ENCODE peak calls at places on chromosomes 6 and 20, in five cellular contexts. T is K562, M is WTC11, U is GM12878, O is HepG2. K is an unnamed sample.

GRCh38 chr6:73710470-73710869 is 14.5 kb downstream of the CD109 start:
- DNase-seq in M (no peak), T (no peak), O (peak; percentile 7), U (no peak), K (no peak)

GRCh38 chr6:114301596-114302219 is 41.1 kb downstream of the HS3ST5 start:
- DNase-seq in O (peak; percentile 55), U (no peak), M (no peak), T (no peak), K (no peak)

GRCh38 chr6:4776967-4777925 is 1.0 kb downstream of the CDYL start:
- DNase-seq in O (no peak), M (no peak), U (no peak), T (peak; percentile 59), K (peak; percentile 26)

GRCh38 chr6:45699663-45700062 is 316.0 kb downstream of the CLIC5 start:
- DNase-seq in T (no peak), O (no peak), M (no peak), U (no peak), K (no peak)

GRCh38 chr20:54633374-54633773 is 158.0 kb downstream of the DOK5 start:
- DNase-seq in U (peak; percentile 30), O (no peak), M (no peak), T (no peak), K (no peak)

GRCh38 chr6:25296217-25296905 is 17.2 kb downstream of the CARMIL1 start:
- DNase-seq in U (no peak), O (no peak), T (no peak), M (no peak), K (no peak)

GRCh38 chr6:143805832-143806281 is 37.3 kb upstream of the LTV1 start:
- DNase-seq in T (no peak), O (no peak), U (no peak), M (no peak), K (no peak)

GRCh38 chr6:31815025-31815838 is at the start of the genes HSPA1A and HSPA1L:
- DNase-seq in O (peak; percentile 95), U (no peak), T (peak; percentile 97), M (peak; percentile 98), K (peak; percentile 97)

GRCh38 chr6:42095776-42096541 is 45.6 kb downstream of the TAF8 start:
- DNase-seq in M (peak; percentile 42), T (no peak), O (peak; percentile 74), U (no peak), K (no peak)

GRCh38 chr6:5498579-5498899 is 237.2 kb downstream of the FARS2 start:
- DNase-seq in M (no peak), T (no peak), O (no peak), U (no peak), K (no peak)

GRCh38 chr20:31666258-31667042 is 28.7 kb downstream of the COX4I2 start:
- DNase-seq in M (no peak), O (no peak), T (peak; percentile 44), U (no peak), K (no peak)

GRCh38 chr6:170131351-170131750 is 159.5 kb downstream of the DLL1 start:
- DNase-seq in T (no peak), O (no peak), U (no peak), M (no peak), K (no peak)

GRCh38 chr6:298233-299049 is 6.2 kb downstream of the DUSP22 start:
- DNase-seq in O (no peak), U (no peak), M (no peak), T (no peak), K (no peak)

GRCh38 chr20:56181593-56181992 is 66.9 kb upstream of the MC3R start:
- DNase-seq in T (no peak), M (no peak), U (no peak), O (no peak), K (no peak)

GRCh38 chr6:129632081-129632758 is 77.8 kb downstream of the ARHGAP18 start:
- DNase-seq in M (no peak), U (no peak), T (no peak), O (no peak), K (no peak)

GRCh38 chr6:3695065-3695830 is 56.3 kb downstream of the PXDC1 start:
- DNase-seq in M (no peak), U (no peak), T (no peak), O (peak; percentile 47), K (no peak)

GRCh38 chr6:16523550-16524379 is 237.5 kb downstream of the ATXN1 start:
- DNase-seq in O (no peak), U (no peak), T (no peak), M (no peak), K (no peak)

GRCh38 chr6:168746013-168746412 is 305.0 kb downstream of the SMOC2 start:
- DNase-seq in U (no peak), M (no peak), O (no peak), T (no peak), K (no peak)

GRCh38 chr6:119881416-119881815 is 531.9 kb upstream of the MAN1A1 start:
- DNase-seq in T (no peak), O (no peak), M (no peak), U (no peak), K (no peak)

GRCh38 chr20:50565874-50566273 is 55.7 kb downstream of the PTPN1 start:
- DNase-seq in M (no peak), U (no peak), O (no peak), T (no peak), K (no peak)

GRCh38 chr6:136408205-136408604 is 118.6 kb upstream of the BCLAF1 start:
- DNase-seq in O (no peak), U (no peak), T (no peak), M (no peak), K (no peak)

GRCh38 chr6:161104966-161105365 is 113.4 kb downstream of the MAP3K4 start:
- DNase-seq in M (no peak), T (no peak), U (no peak), O (no peak), K (no peak)

GRCh38 chr20:11432407-11432806 is 485.3 kb upstream of the BTBD3 start:
- DNase-seq in M (no peak), U (no peak), O (no peak), T (no peak), K (no peak)

GRCh38 chr6:39452746-39453145 is 130.2 kb upstream of the KCNK16 start:
- DNase-seq in O (no peak), T (no peak), M (no peak), U (no peak), K (no peak)

DNA sequence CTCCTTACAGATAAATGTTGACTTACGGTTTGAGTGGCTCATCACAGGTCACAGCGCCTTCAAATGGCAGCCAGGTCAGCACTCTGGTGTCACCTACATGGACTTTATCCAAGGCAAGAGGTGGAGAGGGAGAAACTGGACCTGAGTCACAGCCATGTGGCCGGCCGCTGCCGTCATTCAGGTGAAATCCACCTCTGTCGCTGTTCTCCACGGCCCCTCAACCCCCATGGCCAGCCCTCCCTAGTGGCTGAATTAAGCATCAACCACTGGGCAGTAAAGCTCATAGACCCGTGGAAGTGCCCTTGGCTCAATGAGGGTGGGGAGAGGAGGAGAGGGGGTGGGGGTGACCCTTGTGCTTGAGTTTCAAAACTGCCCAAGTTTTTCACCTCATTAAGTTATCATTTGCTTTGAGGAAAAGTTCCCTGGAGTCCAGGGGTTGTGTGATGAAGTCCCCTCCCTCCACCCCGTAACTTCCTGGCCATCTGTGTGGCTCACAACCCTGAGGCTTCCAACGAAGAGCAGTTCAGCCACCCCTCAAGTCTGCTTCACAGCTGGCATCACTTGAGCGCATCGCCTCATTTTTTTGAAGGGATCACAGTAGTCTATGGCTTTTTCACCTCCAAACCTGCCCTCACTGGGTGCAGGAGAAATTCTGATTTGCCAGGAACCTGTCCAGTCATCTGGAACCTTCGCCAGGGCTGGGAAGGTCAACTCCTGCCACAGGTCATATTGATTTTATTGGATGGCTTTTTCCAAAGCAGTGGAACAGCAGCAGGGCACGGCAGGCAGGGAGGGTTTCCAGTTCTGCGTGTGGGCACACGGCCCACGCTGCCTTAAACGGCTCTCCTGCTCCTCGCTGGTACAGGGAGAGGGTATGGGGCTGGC is 43.5 kb upstream of the APCDD1L start:
- DNase-seq in U (no peak), T (peak; percentile 23), O (no peak), M (peak; percentile 38), K (no peak)
- TF ChIP-seq ESRRA in U (no peak), T (no peak), O (no peak), M (no peak), K (no peak)

GRCh38 chr20:40414843-40415615 is 274.0 kb downstream of the MAFB start:
- DNase-seq in O (no peak), T (no peak), U (no peak), M (no peak), K (no peak)
- TF ChIP-seq ESRRA in O (no peak), T (no peak), U (no peak), M (no peak), K (no peak)

GRCh38 chr6:79717989-79718388 is 86.9 kb downstream of the SH3BGRL2 start:
- DNase-seq in U (no peak), M (no peak), T (no peak), O (no peak), K (no peak)

GRCh38 chr6:79718509-79719247 is 87.5 kb downstream of the SH3BGRL2 start:
- DNase-seq in T (no peak), M (no peak), U (no peak), O (no peak), K (no peak)

GRCh38 chr6:79724816-79725215 is 93.7 kb downstream of the SH3BGRL2 start:
- DNase-seq in T (no peak), O (no peak), M (no peak), U (no peak), K (no peak)

GRCh38 chr6:79713701-79714322 is 82.7 kb downstream of the SH3BGRL2 start:
- DNase-seq in U (no peak), M (peak; percentile 54), O (peak; percentile 54), T (peak; percentile 50), K (peak; percentile 46)

DNA sequence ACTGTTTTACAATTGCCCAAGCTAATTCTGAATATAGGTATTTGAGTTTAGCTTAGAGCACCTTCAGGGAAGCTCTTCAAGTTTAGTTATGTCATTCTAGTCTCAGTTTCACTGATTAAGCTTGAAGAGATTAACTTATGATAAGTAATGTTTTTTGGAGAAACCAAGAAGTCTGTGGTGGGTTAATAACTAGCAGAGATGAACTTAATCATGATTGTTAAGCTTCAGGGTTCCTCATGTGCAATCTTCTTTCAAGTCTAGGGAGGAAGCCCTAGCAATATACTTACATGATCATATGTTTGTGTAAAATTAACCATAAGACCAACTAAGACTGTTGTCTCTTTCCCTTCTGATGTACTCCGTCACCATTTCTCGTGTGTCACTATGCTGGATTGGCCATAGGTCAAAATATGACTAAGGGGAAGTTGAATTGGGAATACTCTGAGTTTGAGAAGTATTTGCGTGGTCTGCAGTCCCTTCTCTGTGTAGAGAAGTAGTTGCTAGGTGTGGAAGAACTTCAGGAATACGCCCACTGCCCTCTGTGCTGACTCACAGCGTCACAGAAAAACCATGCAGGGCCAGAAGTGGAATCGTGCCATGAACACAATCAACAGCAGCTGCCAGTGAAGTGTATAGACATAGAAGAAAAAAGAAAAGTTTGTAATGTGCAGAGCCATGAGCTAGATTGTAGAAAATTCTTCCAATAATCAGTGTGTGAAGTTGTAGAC is 88.3 kb downstream of the SH3BGRL2 start:
- DNase-seq in O (no peak), M (no peak), U (no peak), T (no peak), K (no peak)
- TF ChIP-seq ESRRA in O (no peak), M (no peak), U (no peak), T (no peak), K (no peak)

DNA sequence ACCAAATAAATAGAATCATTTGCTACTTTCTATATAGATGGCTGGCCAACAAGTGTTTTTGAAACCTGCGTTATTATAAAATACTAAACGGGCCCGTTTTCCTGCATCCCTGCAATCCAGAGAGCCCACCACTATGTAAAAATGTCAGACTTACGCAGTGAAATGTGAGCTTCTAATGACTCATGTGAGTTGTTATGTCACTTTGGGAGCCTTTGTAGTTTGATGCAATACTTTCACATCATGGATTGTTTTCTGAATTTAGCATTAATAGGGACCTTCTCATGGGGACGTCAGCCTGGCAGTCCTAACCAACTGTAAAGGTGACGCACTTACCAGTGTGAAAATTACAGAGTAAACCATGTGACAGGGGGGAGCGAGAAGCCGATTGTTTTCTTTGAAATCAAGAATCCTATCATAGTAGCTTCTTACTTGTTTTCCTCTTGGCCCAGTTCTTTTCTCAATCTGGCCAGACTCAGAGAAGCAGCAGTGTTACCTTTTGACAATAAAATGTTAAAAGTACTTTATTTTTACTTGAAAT is 75.3 kb downstream of the SSR1 start:
- DNase-seq in T (no peak), O (no peak), M (no peak), U (no peak), K (no peak)
- TF ChIP-seq ESRRA in T (no peak), O (no peak), M (no peak), U (no peak), K (no peak)